ENCODE peak calls at places on chromosomes 11 and 22, in eight cellular contexts. F is GM23338, N is cardiac fibroblast, P is upper lobe of right lung, X is GM12864, T is GM06990, I is epithelial cell of esophagus, Y is left ventricle myocardium inferior. L is an unnamed sample.

GRCh38 chr22:25060522-25061071 is 108.1 kb downstream of the KIAA1671 start:
- DNase-seq in I (no peak), T (no peak), X (no peak), N (no peak), Y (no peak), P (no peak), F (no peak), L (no peak)

GRCh38 chr11:23112987-23113886 is 253.0 kb upstream of the CCDC179 start:
- DNase-seq in N (peak; percentile 66), I (peak; percentile 71), X (no peak), Y (no peak), F (peak; percentile 79), P (no peak), T (no peak), L (no peak)

GRCh38 chr22:37618674-37619073 is 10.0 kb downstream of the GGA1 start:
- DNase-seq in I (no peak), F (no peak), X (no peak), T (no peak), Y (no peak), P (no peak), N (no peak), L (no peak)

GRCh38 chr11:110645253-110645652 is 67.0 kb downstream of the ARHGAP20 start:
- DNase-seq in N (no peak), P (no peak), X (no peak), I (no peak), T (no peak), Y (no peak), F (no peak), L (no peak)

GRCh38 chr11:26028294-26028954 is 303.5 kb upstream of the ANO3 start:
- DNase-seq in I (peak; percentile 66), F (no peak), Y (no peak), N (peak; percentile 69), T (no peak), P (no peak), X (no peak), L (no peak)

GRCh38 chr11:109998921-109999320 is 94.3 kb upstream of the ZC3H12C start:
- DNase-seq in N (no peak), Y (no peak), T (no peak), I (no peak), F (no peak), X (no peak), P (no peak), L (no peak)

GRCh38 chr11:110447897-110448522 is 18.3 kb downstream of the FDX1 start:
- DNase-seq in P (no peak), Y (no peak), N (peak; percentile 29), I (peak; percentile 54), F (peak; percentile 47), T (no peak), X (no peak), L (no peak)

GRCh38 chr11:116791002-116791812 is 472 bp downstream of the APOA5 start:
- DNase-seq in F (peak; percentile 94), I (peak; percentile 61), N (peak; percentile 77), Y (peak; percentile 79), P (peak; percentile 90), T (peak; percentile 54), X (no peak), L (no peak)

GRCh38 chr22:35641494-35642120 is 6.6 kb upstream of the APOL6 start:
- DNase-seq in Y (no peak), I (no peak), T (no peak), N (no peak), F (peak; percentile 25), P (no peak), X (no peak), L (no peak)

GRCh38 chr11:27405134-27405533 is 42.1 kb upstream of the CCDC34 start:
- DNase-seq in N (no peak), P (no peak), F (no peak), X (no peak), T (no peak), Y (no peak), I (no peak), L (no peak)

GRCh38 chr11:134120143-134120850 is 51.4 kb downstream of the JAM3 start:
- DNase-seq in T (no peak), N (peak; percentile 93), I (peak; percentile 81), X (no peak), P (no peak), Y (peak; percentile 53), F (no peak), L (no peak)

GRCh38 chr11:68890490-68891231 is 13.0 kb downstream of the MRPL21 start:
- DNase-seq in F (no peak), N (peak; percentile 91), P (no peak), Y (peak; percentile 90), I (no peak), T (no peak), X (no peak), L (no peak)

GRCh38 chr11:76674517-76675400 is 4.2 kb upstream of the LRRC32 start:
- DNase-seq in N (no peak), T (peak; percentile 76), Y (no peak), I (no peak), F (peak; percentile 48), P (no peak), X (peak; percentile 35), L (no peak)

GRCh38 chr22:36461665-36462474 is 19.6 kb downstream of the TXN2 start:
- DNase-seq in T (no peak), P (peak; percentile 82), F (peak; percentile 73), I (peak; percentile 98), Y (peak; percentile 38), X (no peak), N (peak; percentile 92), L (no peak)

GRCh38 chr11:6635082-6635932 is 16.1 kb upstream of the TPP1 start:
- DNase-seq in P (no peak), F (no peak), Y (peak; percentile 65), N (peak; percentile 46), X (no peak), I (no peak), T (no peak), L (no peak)

GRCh38 chr11:116330439-116331185 is 442.2 kb downstream of the BUD13 start:
- DNase-seq in F (no peak), X (no peak), Y (peak; percentile 20), N (no peak), I (no peak), T (no peak), P (no peak), L (no peak)

GRCh38 chr22:23282089-23282501 is 101.8 kb downstream of the BCR start:
- DNase-seq in Y (peak; percentile 45), P (peak; percentile 94), F (no peak), T (no peak), I (peak; percentile 99), N (peak; percentile 78), X (no peak), L (no peak)

GRCh38 chr11:62805991-62806441 is 776 bp upstream of the NXF1 start:
- DNase-seq in P (no peak), T (no peak), N (peak; percentile 42), F (peak; percentile 47), Y (no peak), X (no peak), I (peak; percentile 54), L (no peak)

GRCh38 chr11:86519064-86519911 is 144.6 kb downstream of the CCDC81 start:
- DNase-seq in Y (no peak), T (no peak), N (peak; percentile 82), X (no peak), P (no peak), I (no peak), F (no peak), L (no peak)

GRCh38 chr11:71232364-71232763 is 20.0 kb downstream of the SHANK2 start:
- DNase-seq in X (no peak), T (no peak), P (no peak), N (no peak), Y (no peak), I (no peak), F (no peak), L (no peak)

GRCh38 chr11:11335043-11335442 is 18.0 kb downstream of the CSNK2A3 start:
- DNase-seq in X (no peak), I (no peak), N (no peak), Y (no peak), F (peak; percentile 27), P (no peak), T (no peak), L (no peak)

GRCh38 chr11:17209939-17210245 is 2.1 kb upstream of the PIK3C2A start:
- DNase-seq in I (no peak), P (no peak), T (no peak), F (no peak), Y (no peak), N (no peak), X (no peak), L (no peak)
- H3K4me3 ChIP-seq in I (no peak overlapping the region), P (peak overlapping the region; percentile 68), T (no peak overlapping the region), F (peak overlapping the region; percentile 77), Y (peak overlapping the region; percentile 83), N (peak overlapping the region; percentile 10), X (no peak overlapping the region), L (no peak overlapping the region)

GRCh38 chr11:8792636-8793035 is 110.0 kb downstream of the RPL27A start:
- DNase-seq in Y (no peak), P (no peak), I (no peak), N (no peak), T (no peak), F (no peak), X (no peak), L (no peak)

GRCh38 chr11:8794677-8795103 is 112.1 kb downstream of the RPL27A start:
- DNase-seq in X (no peak), T (no peak), N (no peak), Y (no peak), P (no peak), F (peak; percentile 69), I (no peak), L (no peak)

GRCh38 chr11:8793114-8793777 is 110.7 kb downstream of the RPL27A start:
- DNase-seq in Y (no peak), P (no peak), T (no peak), N (no peak), I (no peak), X (no peak), F (no peak), L (no peak)

GRCh38 chr11:8796926-8797325 is 114.1 kb upstream of the AKIP1 start:
- DNase-seq in P (no peak), N (no peak), F (no peak), I (no peak), Y (no peak), X (no peak), T (no peak), L (no peak)

DNA sequence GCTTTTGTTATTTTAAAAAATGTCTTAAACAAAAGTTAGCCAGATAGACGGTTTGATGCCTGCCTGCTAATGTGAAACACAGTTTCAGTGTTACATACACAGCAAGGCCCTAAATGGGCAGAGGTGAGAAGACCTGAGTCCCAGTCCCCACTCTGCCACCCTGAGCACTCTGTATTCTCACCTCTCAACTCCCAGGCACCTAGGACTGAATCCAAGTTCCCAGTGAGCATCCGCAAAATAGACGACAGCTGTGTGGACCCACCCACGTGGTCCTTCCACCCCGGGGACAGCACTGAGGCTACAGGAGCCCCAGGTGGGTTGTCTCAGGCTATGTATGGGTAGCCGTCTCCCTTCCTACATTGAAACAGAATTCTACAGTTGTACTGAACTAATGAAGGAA is 111.5 kb downstream of the RPL27A start:
- DNase-seq in N (no peak), T (no peak), P (no peak), I (no peak), F (no peak), Y (no peak), X (no peak), L (no peak)
- H3K4me3 ChIP-seq in N (no peak overlapping the region), T (no peak overlapping the region), P (no peak overlapping the region), I (no peak overlapping the region), F (no peak overlapping the region), Y (no peak overlapping the region), X (no peak overlapping the region), L (no peak overlapping the region)

GRCh38 chr11:83051760-83052671 is 19.7 kb downstream of the RAB30 start:
- DNase-seq in Y (peak; percentile 48), N (peak; percentile 96), T (no peak), F (no peak), P (no peak), I (peak; percentile 96), X (no peak), L (no peak)
- H3K4me3 ChIP-seq in Y (no peak overlapping the region), N (no peak overlapping the region), T (no peak overlapping the region), F (no peak overlapping the region), P (no peak overlapping the region), I (no peak overlapping the region), X (no peak overlapping the region), L (no peak overlapping the region)

GRCh38 chr11:120710354-120711187 is 199.0 kb downstream of the GRIK4 start:
- DNase-seq in I (peak; percentile 65), F (peak; percentile 77), T (no peak), N (peak; percentile 70), X (no peak), P (no peak), Y (no peak), L (no peak)
- H3K4me3 ChIP-seq in I (no peak overlapping the region), F (no peak overlapping the region), T (no peak overlapping the region), N (no peak overlapping the region), X (no peak overlapping the region), P (no peak overlapping the region), Y (no peak overlapping the region), L (no peak overlapping the region)

L was measured in esophagus squamous epithelium.